ENCODE peak calls at places on chromosome 10, in six cellular contexts. K, Z, S, M, G and N are unnamed samples.

GRCh38 chr10:29081971-29082699 is 206.7 kb upstream of the LYZL1 start:
- ATAC-seq in K (no peak), Z (no peak), S (no peak), M (peak; percentile 51), G (no peak), N (no peak)

GRCh38 chr10:56487746-56488145 is 126.7 kb upstream of the ZWINT start:
- ATAC-seq in K (no peak), Z (no peak), S (no peak), M (no peak), G (no peak), N (no peak)

GRCh38 chr10:78599122-78599853 is 469.5 kb upstream of the ZMIZ1 start:
- ATAC-seq in K (no peak), Z (no peak), S (no peak), M (no peak), G (no peak), N (no peak)

GRCh38 chr10:11798862-11799735 is 24.1 kb upstream of the PROSER2 start:
- ATAC-seq in K (no peak), Z (no peak), S (no peak), M (no peak), G (no peak), N (no peak)

GRCh38 chr10:24462340-24462739 is 253.4 kb downstream of the KIAA1217 start:
- ATAC-seq in K (no peak), Z (no peak), S (no peak), M (no peak), G (no peak), N (peak; percentile 62)

GRCh38 chr10:101453791-101454718 is 100.1 kb downstream of the BTRC start:
- ATAC-seq in K (no peak), Z (no peak), S (no peak), M (no peak), G (peak; percentile 70), N (no peak)

GRCh38 chr10:123606955-123607354 is 59.2 kb upstream of the GPR26 start:
- ATAC-seq in K (no peak), Z (no peak), S (no peak), M (no peak), G (no peak), N (no peak)

GRCh38 chr10:36759111-36759805 is 366.1 kb upstream of the ANKRD30A start:
- ATAC-seq in K (no peak), Z (no peak), S (no peak), M (no peak), G (no peak), N (no peak)

GRCh38 chr10:132544744-132545658 is 7.4 kb downstream of the INPP5A start:
- ATAC-seq in K (no peak), Z (peak; percentile 9), S (no peak), M (peak; percentile 10), G (peak; percentile 47), N (no peak)

GRCh38 chr10:118669835-118670234 is 74.4 kb upstream of the PRLHR start:
- ATAC-seq in K (no peak), Z (no peak), S (no peak), M (no peak), G (no peak), N (no peak)

GRCh38 chr10:73590881-73591577 is at the start of gene USP54:
- ATAC-seq in K (peak; percentile 86), Z (peak; percentile 65), S (no peak), M (peak; percentile 70), G (peak; percentile 88), N (peak; percentile 52)

GRCh38 chr10:80462277-80462985 is 8.3 kb downstream of the TSPAN14 start:
- ATAC-seq in K (no peak), Z (no peak), S (no peak), M (no peak), G (no peak), N (peak; percentile 50)

GRCh38 chr10:125839176-125839575 is 15.8 kb downstream of the BCCIP start:
- ATAC-seq in K (peak; percentile 10), Z (no peak), S (no peak), M (no peak), G (no peak), N (no peak)

GRCh38 chr10:11950325-11951018 is 92.1 kb downstream of the UPF2 start:
- ATAC-seq in K (no peak), Z (no peak), S (no peak), M (peak; percentile 25), G (no peak), N (no peak)

GRCh38 chr10:21510218-21511070 is 15.0 kb downstream of the SKIDA1 start:
- ATAC-seq in K (no peak), Z (no peak), S (no peak), M (peak; percentile 53), G (no peak), N (peak; percentile 26)

GRCh38 chr10:71276873-71277272 is 42.2 kb upstream of the SLC29A3 start:
- ATAC-seq in K (no peak), Z (no peak), S (no peak), M (no peak), G (no peak), N (no peak)

GRCh38 chr10:132607491-132607890 is 69.9 kb downstream of the INPP5A start:
- ATAC-seq in K (no peak), Z (no peak), S (no peak), M (no peak), G (no peak), N (no peak)

GRCh38 chr10:91689731-91690168 is 56.9 kb upstream of the PPP1R3C start:
- ATAC-seq in K (no peak), Z (peak; percentile 41), S (no peak), M (peak; percentile 94), G (no peak), N (peak; percentile 71)

GRCh38 chr10:48614481-48615383 is 9.9 kb upstream of the ARHGAP22 start:
- ATAC-seq in K (peak; percentile 64), Z (no peak), S (peak; percentile 45), M (no peak), G (no peak), N (no peak)

GRCh38 chr10:132479603-132480221 is 57.9 kb upstream of the INPP5A start:
- ATAC-seq in K (no peak), Z (no peak), S (no peak), M (no peak), G (no peak), N (no peak)

GRCh38 chr10:46328853-46329689 is 42.3 kb downstream of the ANTXRL start:
- ATAC-seq in K (no peak), Z (no peak), S (no peak), M (no peak), G (no peak), N (no peak)

GRCh38 chr10:106548832-106549231 is 615.7 kb downstream of the SORCS1 start:
- ATAC-seq in K (no peak), Z (no peak), S (no peak), M (no peak), G (no peak), N (no peak)

GRCh38 chr10:92432596-92432995 is 141.3 kb downstream of the IDE start:
- ATAC-seq in K (no peak), Z (no peak), S (no peak), M (no peak), G (no peak), N (no peak)

GRCh38 chr10:89887830-89888229 is 186.4 kb downstream of the KIF20B start:
- ATAC-seq in K (no peak), Z (peak; percentile 44), S (peak; percentile 73), M (no peak), G (no peak), N (peak; percentile 39)

GRCh38 chr10:71531485-71532446 is 135.0 kb downstream of the CDH23 start:
- ATAC-seq in K (peak; percentile 64), Z (no peak), S (no peak), M (no peak), G (no peak), N (no peak)

GRCh38 chr10:12910835-12911234 is 90.7 kb downstream of the CCDC3 start:
- ATAC-seq in K (no peak), Z (no peak), S (no peak), M (no peak), G (no peak), N (no peak)

GRCh38 chr10:110764378-110764777 is 107.3 kb upstream of the PDCD4 start:
- ATAC-seq in K (no peak), Z (no peak), S (no peak), M (peak; percentile 52), G (no peak), N (no peak)

GRCh38 chr10:72062341-72062740 is 26.0 kb downstream of the SPOCK2 start:
- ATAC-seq in K (no peak), Z (no peak), S (no peak), M (no peak), G (no peak), N (no peak)

GRCh38 chr10:14153570-14154055 is 177.1 kb downstream of the FRMD4A start:
- ATAC-seq in K (peak; percentile 25), Z (no peak), S (no peak), M (no peak), G (no peak), N (no peak)

GRCh38 chr10:59181668-59182067 is 5.2 kb downstream of the PHYHIPL start:
- ATAC-seq in K (peak; percentile 91), Z (peak; percentile 75), S (no peak), M (peak; percentile 71), G (no peak), N (no peak)
- TF ChIP-seq CTCF in K (peak; percentile 46), Z (no peak), S (no peak), M (no peak), G (no peak), N (peak; percentile 29)

DNA sequence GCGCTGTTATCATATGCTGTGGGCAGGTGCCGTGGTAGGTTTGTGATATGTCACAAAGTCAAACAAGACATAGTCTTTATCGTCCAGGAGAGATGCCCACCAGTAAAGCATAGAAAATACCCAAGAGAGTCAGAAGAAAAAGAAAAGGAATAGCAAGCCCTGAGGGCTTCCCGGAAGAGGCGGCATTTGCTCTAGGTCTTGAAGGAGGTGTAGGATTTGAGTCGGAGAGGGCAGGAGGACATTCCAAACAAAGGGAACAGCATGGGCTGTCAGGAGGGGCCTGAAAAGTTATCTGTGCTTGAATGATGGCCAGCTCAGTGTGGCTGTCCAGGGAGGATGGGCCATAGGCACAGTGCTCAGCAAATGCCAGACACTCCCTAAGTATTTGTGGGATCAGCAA is 42.2 kb downstream of the COL13A1 start:
- ATAC-seq in K (no peak), Z (no peak), S (no peak), M (no peak), G (no peak), N (no peak)
- TF ChIP-seq CTCF in K (no peak), Z (no peak), S (no peak), M (no peak), G (no peak), N (no peak)

GRCh38 chr10:33327750-33328149 is 6.7 kb downstream of the NRP1 start:
- ATAC-seq in K (no peak), Z (no peak), S (no peak), M (no peak), G (no peak), N (no peak)
- TF ChIP-seq CTCF in K (peak; percentile 20), Z (no peak), S (no peak), M (no peak), G (no peak), N (peak; percentile 33)

GRCh38 chr10:17003666-17004065 is 125.9 kb downstream of the CUBN start:
- ATAC-seq in K (no peak), Z (no peak), S (no peak), M (no peak), G (no peak), N (no peak)

GRCh38 chr10:17003151-17003550 is 126.5 kb downstream of the CUBN start:
- ATAC-seq in K (no peak), Z (peak; percentile 47), S (no peak), M (peak; percentile 11), G (peak; percentile 92), N (no peak)

GRCh38 chr10:16999665-17000451 is 129.8 kb downstream of the CUBN start:
- ATAC-seq in K (no peak), Z (no peak), S (no peak), M (no peak), G (no peak), N (peak; percentile 60)

GRCh38 chr10:17001297-17001744 is 128.3 kb downstream of the CUBN start:
- ATAC-seq in K (no peak), Z (no peak), S (no peak), M (no peak), G (no peak), N (peak; percentile 32)

GRCh38 chr10:17001961-17002749 is 127.5 kb downstream of the CUBN start:
- ATAC-seq in K (no peak), Z (peak; percentile 73), S (no peak), M (peak; percentile 70), G (peak; percentile 21), N (peak; percentile 77)
- TF ChIP-seq CTCF in K (no peak), Z (no peak), S (no peak), M (no peak), G (no peak), N (peak; percentile 1)